ENCODE peak calls at places on chromosome 10, in ten cellular contexts. W, O, I, U, F, Z, K, D, R and B are unnamed samples.

GRCh38 chr10:62818426-62819011 is 2.4 kb upstream of the EGR2 start:
- DNase-seq in F (peak), W (peak), U (no peak), R (peak), O (no peak), D (peak), Z (no peak), K (no peak), I (peak), B (peak)

GRCh38 chr10:123222832-123223231 is 68.6 kb downstream of the BUB3 start:
- DNase-seq in O (no peak), Z (no peak), R (no peak), W (no peak), K (no peak), U (no peak), I (no peak), F (no peak), D (no peak), B (no peak)

GRCh38 chr10:87504307-87504666 is 406 bp upstream of the MINPP1 start:
- DNase-seq in U (no peak), Z (no peak), W (no peak), I (no peak), O (no peak), K (no peak), F (no peak), R (no peak), D (no peak), B (no peak)

GRCh38 chr10:63273575-63273974 is 140.4 kb downstream of the NRBF2 start:
- DNase-seq in W (no peak), O (no peak), R (no peak), U (peak), D (no peak), K (no peak), F (no peak), I (no peak), Z (no peak), B (no peak)

GRCh38 chr10:52030051-52030867 is 283.8 kb upstream of the DKK1 start:
- DNase-seq in U (no peak), F (no peak), K (no peak), W (no peak), D (no peak), Z (peak), I (no peak), O (no peak), R (no peak), B (no peak)

GRCh38 chr10:131198843-131199242 is 112.7 kb downstream of the TCERG1L start:
- DNase-seq in D (no peak), I (no peak), K (no peak), W (no peak), F (peak), R (no peak), Z (no peak), O (no peak), U (no peak), B (no peak)

GRCh38 chr10:100345570-100346330 is 1.3 kb upstream of the SCD start:
- DNase-seq in I (no peak), D (peak), U (peak), O (no peak), Z (peak), R (no peak), K (no peak), W (peak), F (no peak), B (no peak)

GRCh38 chr10:6203331-6204062 is 765 bp downstream of the PFKFB3 start:
- DNase-seq in D (peak), O (no peak), U (peak), F (peak), Z (peak), I (peak), K (no peak), R (peak), W (peak), B (peak)

GRCh38 chr10:3636356-3637181 is 148.4 kb downstream of the KLF6 start:
- DNase-seq in K (no peak), F (no peak), I (no peak), R (no peak), W (peak), U (no peak), Z (no peak), O (no peak), D (no peak), B (no peak)

GRCh38 chr10:110959379-110960332 is 40.3 kb downstream of the SHOC2 start:
- DNase-seq in U (no peak), O (no peak), W (peak), Z (no peak), I (no peak), D (no peak), K (no peak), R (no peak), F (no peak), B (no peak)

GRCh38 chr10:25178411-25178810 is 3.6 kb downstream of the GPR158 start:
- DNase-seq in D (no peak), W (no peak), R (no peak), O (no peak), K (no peak), F (no peak), I (no peak), Z (no peak), U (no peak), B (no peak)

GRCh38 chr10:89185658-89186057 is 21.5 kb downstream of the CH25H start:
- DNase-seq in W (peak), U (no peak), I (no peak), K (no peak), R (no peak), F (no peak), D (no peak), O (no peak), Z (no peak), B (no peak)

GRCh38 chr10:45514283-45515270 is 140.6 kb downstream of the ALOX5 start:
- DNase-seq in O (no peak), U (no peak), Z (peak), R (no peak), F (no peak), K (no peak), W (peak), I (no peak), D (no peak), B (no peak)

GRCh38 chr10:124020871-124021823 is 72.3 kb downstream of the CHST15 start:
- DNase-seq in D (peak), R (no peak), F (no peak), I (no peak), U (no peak), Z (no peak), O (no peak), W (no peak), K (no peak), B (no peak)

GRCh38 chr10:80506189-80506575 is 31.5 kb upstream of the SH2D4B start:
- DNase-seq in O (no peak), D (no peak), F (peak), W (peak), Z (peak), K (no peak), U (peak), I (no peak), R (no peak), B (no peak)